ENCODE peak calls at places on chromosomes 11 and 22, in six cellular contexts. One of them, this sample, is unnamed.

GRCh38 chr11:81394324-81394723 is 1339.3 kb downstream of the FAM181B start:
- DNase-seq in upper lobe of right lung: no peak
- DNase-seq in fibroblast of lung: no peak
- DNase-seq in kidney: no peak
- DNase-seq in IMR-90: no peak
- DNase-seq in DND-41: no peak
- DNase-seq in this sample: no peak

GRCh38 chr11:82767123-82767522 is 33.5 kb upstream of the FAM181B start:
- DNase-seq in upper lobe of right lung: no peak
- DNase-seq in fibroblast of lung: no peak
- DNase-seq in kidney: no peak
- DNase-seq in IMR-90: no peak
- DNase-seq in DND-41: no peak
- DNase-seq in this sample: no peak

GRCh38 chr11:129458756-129459535 is 83.3 kb downstream of the BARX2 start:
- DNase-seq in upper lobe of right lung: no peak
- DNase-seq in fibroblast of lung: no peak
- DNase-seq in kidney: no peak
- DNase-seq in IMR-90: no peak
- DNase-seq in DND-41: no peak
- DNase-seq in this sample: no peak

GRCh38 chr11:119093951-119094815 is 7.5 kb downstream of the DPAGT1 start:
- DNase-seq in upper lobe of right lung: peak; percentile 77
- DNase-seq in fibroblast of lung: peak; percentile 50
- DNase-seq in kidney: peak; percentile 82
- DNase-seq in IMR-90: peak; percentile 38
- DNase-seq in DND-41: peak; percentile 48
- DNase-seq in this sample: peak; percentile 80

GRCh38 chr22:49462795-49463194 is 364.9 kb downstream of the BRD1 start:
- DNase-seq in upper lobe of right lung: no peak
- DNase-seq in fibroblast of lung: no peak
- DNase-seq in kidney: no peak
- DNase-seq in IMR-90: no peak
- DNase-seq in DND-41: no peak
- DNase-seq in this sample: no peak

GRCh38 chr22:38724176-38724575 is 18.4 kb downstream of the GTPBP1 start:
- DNase-seq in upper lobe of right lung: no peak
- DNase-seq in fibroblast of lung: no peak
- DNase-seq in kidney: peak; percentile 25
- DNase-seq in IMR-90: no peak
- DNase-seq in DND-41: no peak
- DNase-seq in this sample: no peak

GRCh38 chr11:4060182-4060923 is 34.2 kb upstream of the RRM1 start:
- DNase-seq in upper lobe of right lung: no peak
- DNase-seq in fibroblast of lung: no peak
- DNase-seq in kidney: no peak
- DNase-seq in IMR-90: no peak
- DNase-seq in DND-41: no peak
- DNase-seq in this sample: no peak

GRCh38 chr11:35420371-35420770 is 1.0 kb upstream of the SLC1A2 start:
- DNase-seq in upper lobe of right lung: peak; percentile 69
- DNase-seq in fibroblast of lung: peak; percentile 2
- DNase-seq in kidney: no peak
- DNase-seq in IMR-90: no peak
- DNase-seq in DND-41: no peak
- DNase-seq in this sample: no peak

GRCh38 chr11:118321386-118322082 is 17.0 kb downstream of the CD3E start:
- DNase-seq in upper lobe of right lung: no peak
- DNase-seq in fibroblast of lung: no peak
- DNase-seq in kidney: no peak
- DNase-seq in IMR-90: no peak
- DNase-seq in DND-41: no peak
- DNase-seq in this sample: no peak

GRCh38 chr22:24101966-24102365 is 79.3 kb upstream of the SUSD2 start:
- DNase-seq in upper lobe of right lung: peak; percentile 34
- DNase-seq in fibroblast of lung: no peak
- DNase-seq in kidney: peak; percentile 22
- DNase-seq in IMR-90: no peak
- DNase-seq in DND-41: no peak
- DNase-seq in this sample: peak; percentile 69

GRCh38 chr11:47305734-47306483 is 36.0 kb downstream of the MADD start:
- DNase-seq in upper lobe of right lung: no peak
- DNase-seq in fibroblast of lung: no peak
- DNase-seq in kidney: peak; percentile 87
- DNase-seq in IMR-90: no peak
- DNase-seq in DND-41: no peak
- DNase-seq in this sample: peak; percentile 92

GRCh38 chr11:27471588-27472397 is 797 bp downstream of the LGR4 start:
- DNase-seq in upper lobe of right lung: peak; percentile 72
- DNase-seq in fibroblast of lung: no peak
- DNase-seq in kidney: peak; percentile 86
- DNase-seq in IMR-90: no peak
- DNase-seq in DND-41: no peak
- DNase-seq in this sample: no peak

GRCh38 chr22:38314992-38315800 is 2.0 kb downstream of the CSNK1E start:
- DNase-seq in upper lobe of right lung: no peak
- DNase-seq in fibroblast of lung: peak; percentile 33
- DNase-seq in kidney: no peak
- DNase-seq in IMR-90: peak; percentile 35
- DNase-seq in DND-41: peak; percentile 30
- DNase-seq in this sample: no peak

GRCh38 chr22:26890870-26891269 is 233.5 kb downstream of the MIAT start:
- DNase-seq in upper lobe of right lung: no peak
- DNase-seq in fibroblast of lung: no peak
- DNase-seq in kidney: no peak
- DNase-seq in IMR-90: no peak
- DNase-seq in DND-41: no peak
- DNase-seq in this sample: peak; percentile 19

GRCh38 chr11:44463751-44464150 is 101.7 kb upstream of the CD82 start:
- DNase-seq in upper lobe of right lung: no peak
- DNase-seq in fibroblast of lung: no peak
- DNase-seq in kidney: no peak
- DNase-seq in IMR-90: no peak
- DNase-seq in DND-41: no peak
- DNase-seq in this sample: peak; percentile 28

GRCh38 chr11:36300651-36301050 is 4.6 kb downstream of the PRR5L start:
- DNase-seq in upper lobe of right lung: peak; percentile 69
- DNase-seq in fibroblast of lung: peak; percentile 41
- DNase-seq in kidney: no peak
- DNase-seq in IMR-90: peak; percentile 17
- DNase-seq in DND-41: no peak
- DNase-seq in this sample: no peak

GRCh38 chr11:34531663-34532062 is 18.1 kb upstream of the ELF5 start:
- DNase-seq in upper lobe of right lung: no peak
- DNase-seq in fibroblast of lung: no peak
- DNase-seq in kidney: no peak
- DNase-seq in IMR-90: no peak
- DNase-seq in DND-41: no peak
- DNase-seq in this sample: no peak

GRCh38 chr11:106389096-106389495 is 311.6 kb downstream of the AASDHPPT start:
- DNase-seq in upper lobe of right lung: no peak
- DNase-seq in fibroblast of lung: peak; percentile 93
- DNase-seq in kidney: no peak
- DNase-seq in IMR-90: peak; percentile 75
- DNase-seq in DND-41: no peak
- DNase-seq in this sample: no peak

GRCh38 chr22:29617922-29618629 is 14.6 kb downstream of the NF2 start:
- DNase-seq in upper lobe of right lung: no peak
- DNase-seq in fibroblast of lung: peak; percentile 86
- DNase-seq in kidney: no peak
- DNase-seq in IMR-90: peak; percentile 68
- DNase-seq in DND-41: no peak
- DNase-seq in this sample: no peak

GRCh38 chr11:124152770-124153407 is 30.3 kb upstream of the OR10D3 start:
- DNase-seq in upper lobe of right lung: no peak
- DNase-seq in fibroblast of lung: no peak
- DNase-seq in kidney: no peak
- DNase-seq in IMR-90: no peak
- DNase-seq in DND-41: no peak
- DNase-seq in this sample: no peak
- TF ChIP-seq CTCF in upper lobe of right lung: no peak
- TF ChIP-seq CTCF in fibroblast of lung: no peak
- TF ChIP-seq CTCF in kidney: no peak
- TF ChIP-seq CTCF in IMR-90: no peak
- TF ChIP-seq CTCF in DND-41: no peak
- TF ChIP-seq CTCF in this sample: no peak

DNA sequence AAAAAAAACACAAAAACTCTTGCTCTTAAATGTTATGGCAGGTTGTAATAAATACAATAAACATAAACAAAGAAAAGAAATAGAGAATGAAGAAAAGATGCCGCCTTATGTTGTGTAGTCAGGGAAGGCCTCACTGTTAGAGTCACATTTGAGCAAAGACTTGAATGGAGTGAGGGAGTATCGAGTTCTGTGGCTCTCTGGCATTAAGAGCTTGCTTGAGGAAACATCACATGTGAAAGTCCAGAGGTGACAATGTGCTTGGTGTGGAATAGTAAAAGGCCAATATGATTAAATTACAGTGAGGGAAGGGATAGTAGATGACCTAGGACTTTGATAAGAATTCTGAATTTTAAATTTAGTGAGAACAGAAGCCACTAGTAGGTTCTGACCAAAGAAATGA is 139.4 kb downstream of the ATG16L2 start:
- DNase-seq in upper lobe of right lung: no peak
- DNase-seq in fibroblast of lung: no peak
- DNase-seq in kidney: no peak
- DNase-seq in IMR-90: no peak
- DNase-seq in DND-41: no peak
- DNase-seq in this sample: no peak
- H3K27ac ChIP-seq in upper lobe of right lung: no peak overlapping the region
- H3K27ac ChIP-seq in fibroblast of lung: no peak overlapping the region
- H3K27ac ChIP-seq in kidney: no peak overlapping the region
- H3K27ac ChIP-seq in IMR-90: no peak overlapping the region
- H3K27ac ChIP-seq in DND-41: no peak overlapping the region
- H3K27ac ChIP-seq in this sample: no peak overlapping the region

GRCh38 chr11:56950510-56950909 is 38.2 kb upstream of the OR5AK2 start:
- DNase-seq in upper lobe of right lung: no peak
- DNase-seq in fibroblast of lung: no peak
- DNase-seq in kidney: no peak
- DNase-seq in IMR-90: no peak
- DNase-seq in DND-41: no peak
- DNase-seq in this sample: no peak
- TF ChIP-seq CTCF in upper lobe of right lung: no peak
- TF ChIP-seq CTCF in fibroblast of lung: peak; percentile 26
- TF ChIP-seq CTCF in kidney: no peak
- TF ChIP-seq CTCF in IMR-90: no peak
- TF ChIP-seq CTCF in DND-41: peak; percentile 8
- TF ChIP-seq CTCF in this sample: no peak

GRCh38 chr22:36398602-36399472 is 11.1 kb upstream of the MYH9 start:
- DNase-seq in upper lobe of right lung: no peak
- DNase-seq in fibroblast of lung: peak; percentile 94
- DNase-seq in kidney: no peak
- DNase-seq in IMR-90: peak; percentile 87
- DNase-seq in DND-41: no peak
- DNase-seq in this sample: no peak
- H3K27ac ChIP-seq in upper lobe of right lung: no peak overlapping the region
- H3K27ac ChIP-seq in fibroblast of lung: peak overlapping the region; percentile 42
- H3K27ac ChIP-seq in kidney: no peak overlapping the region
- H3K27ac ChIP-seq in IMR-90: no peak overlapping the region
- H3K27ac ChIP-seq in DND-41: no peak overlapping the region
- H3K27ac ChIP-seq in this sample: no peak overlapping the region

DNA sequence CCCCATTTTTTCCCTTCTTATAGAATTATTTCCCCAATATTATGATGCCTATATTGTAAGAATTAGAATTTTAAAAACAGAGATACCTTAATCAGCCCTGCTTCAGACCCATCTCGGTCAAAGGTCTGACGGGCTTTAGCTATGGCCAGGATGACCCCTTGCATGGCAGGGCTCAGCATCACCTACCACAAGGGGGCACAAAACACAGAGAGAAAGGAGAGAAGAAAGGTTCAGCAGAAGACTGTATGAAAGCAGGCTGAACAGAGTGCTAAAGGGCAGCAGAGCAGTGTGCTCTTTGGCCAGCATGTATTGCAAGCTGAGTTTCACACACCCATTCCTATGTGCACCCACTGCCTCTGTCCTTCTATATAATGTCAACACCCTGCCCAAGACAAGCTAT is 26.8 kb downstream of the CLDN25 start:
- DNase-seq in upper lobe of right lung: no peak
- DNase-seq in fibroblast of lung: peak; percentile 3
- DNase-seq in kidney: no peak
- DNase-seq in IMR-90: peak; percentile 7
- DNase-seq in DND-41: no peak
- DNase-seq in this sample: no peak
- TF ChIP-seq CTCF in upper lobe of right lung: peak; percentile 27
- TF ChIP-seq CTCF in fibroblast of lung: peak; percentile 13
- TF ChIP-seq CTCF in kidney: peak; percentile 24
- TF ChIP-seq CTCF in IMR-90: peak; percentile 35
- TF ChIP-seq CTCF in DND-41: peak; percentile 49
- TF ChIP-seq CTCF in this sample: no peak

GRCh38 chr11:122215244-122215992 is 99.4 kb upstream of the BLID start:
- DNase-seq in upper lobe of right lung: peak; percentile 84
- DNase-seq in fibroblast of lung: peak; percentile 99
- DNase-seq in kidney: peak; percentile 91
- DNase-seq in IMR-90: peak; percentile 99
- DNase-seq in DND-41: peak; percentile 43
- DNase-seq in this sample: peak; percentile 86
- H3K27ac ChIP-seq in upper lobe of right lung: peak overlapping the region; percentile 42
- H3K27ac ChIP-seq in fibroblast of lung: peak overlapping the region; percentile 74
- H3K27ac ChIP-seq in kidney: no peak overlapping the region
- H3K27ac ChIP-seq in IMR-90: peak overlapping the region; percentile 76
- H3K27ac ChIP-seq in DND-41: no peak overlapping the region
- H3K27ac ChIP-seq in this sample: peak overlapping the region; percentile 71

GRCh38 chr11:97977726-97978125 is 1043.0 kb upstream of the CNTN5 start:
- DNase-seq in upper lobe of right lung: no peak
- DNase-seq in fibroblast of lung: no peak
- DNase-seq in kidney: no peak
- DNase-seq in IMR-90: no peak
- DNase-seq in DND-41: no peak
- DNase-seq in this sample: no peak
- TF ChIP-seq CTCF in upper lobe of right lung: no peak
- TF ChIP-seq CTCF in fibroblast of lung: no peak
- TF ChIP-seq CTCF in kidney: no peak
- TF ChIP-seq CTCF in IMR-90: no peak
- TF ChIP-seq CTCF in DND-41: no peak
- TF ChIP-seq CTCF in this sample: no peak

DNA sequence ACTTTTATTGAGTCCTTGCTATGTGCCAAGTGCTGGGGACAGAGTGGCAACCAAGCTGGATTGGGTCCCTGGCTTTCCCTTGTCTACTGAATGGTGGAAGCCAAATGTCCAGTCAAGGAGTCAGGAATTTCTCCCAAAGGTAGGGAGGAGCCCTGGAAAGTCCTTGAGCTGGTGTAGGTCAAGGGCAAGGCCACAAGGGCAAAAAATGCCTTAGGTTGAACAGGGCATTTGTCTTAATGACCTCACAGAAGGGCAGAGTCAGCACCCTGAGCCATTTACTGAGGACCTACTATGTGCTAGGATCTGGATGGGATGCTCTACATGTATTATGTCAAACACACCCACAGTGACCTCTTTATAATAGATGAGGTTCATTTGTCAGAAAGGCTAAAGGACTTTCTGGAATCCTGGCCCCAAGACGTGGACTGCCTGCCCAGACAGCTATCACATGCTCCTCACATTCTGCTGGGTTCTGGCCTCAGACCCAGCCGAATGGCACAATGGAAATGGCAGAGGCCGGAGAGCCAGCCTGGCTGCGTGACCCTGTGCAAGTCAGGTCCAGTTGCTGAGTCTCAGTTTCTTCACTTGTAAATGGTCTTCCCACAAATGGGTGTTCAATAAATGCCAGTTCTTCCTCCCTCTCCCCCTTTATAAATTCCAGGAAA is 17.7 kb downstream of the MOGAT2 start:
- DNase-seq in upper lobe of right lung: no peak
- DNase-seq in fibroblast of lung: no peak
- DNase-seq in kidney: no peak
- DNase-seq in IMR-90: no peak
- DNase-seq in DND-41: no peak
- DNase-seq in this sample: no peak
- H3K27ac ChIP-seq in upper lobe of right lung: no peak overlapping the region
- H3K27ac ChIP-seq in fibroblast of lung: no peak overlapping the region
- H3K27ac ChIP-seq in kidney: no peak overlapping the region
- H3K27ac ChIP-seq in IMR-90: no peak overlapping the region
- H3K27ac ChIP-seq in DND-41: no peak overlapping the region
- H3K27ac ChIP-seq in this sample: no peak overlapping the region

This sample was measured in coronary artery.